ENCODE peak calls at places on chromosome 1, in four cellular contexts. One of them, this sample, is unnamed.

GRCh38 chr1:19327736-19328135 is 15.6 kb downstream of the SLC66A1 start:
- DNase-seq in IMR-90: no peak
- DNase-seq in Karpas-422: no peak
- DNase-seq in mammary epithelial cell: no peak
- DNase-seq in this sample: no peak

GRCh38 chr1:206048582-206048981 is 4.4 kb upstream of the RHEX start:
- DNase-seq in IMR-90: no peak
- DNase-seq in Karpas-422: no peak
- DNase-seq in mammary epithelial cell: no peak
- DNase-seq in this sample: no peak

GRCh38 chr1:8423134-8423701 is 105.3 kb downstream of the SLC45A1 start:
- DNase-seq in IMR-90: no peak
- DNase-seq in Karpas-422: peak
- DNase-seq in mammary epithelial cell: peak
- DNase-seq in this sample: no peak

GRCh38 chr1:220767312-220768126 is 19.2 kb upstream of the MTARC1 start:
- DNase-seq in IMR-90: peak
- DNase-seq in Karpas-422: no peak
- DNase-seq in mammary epithelial cell: no peak
- DNase-seq in this sample: no peak

GRCh38 chr1:208449951-208450350 is 205.8 kb upstream of the PLXNA2 start:
- DNase-seq in IMR-90: no peak
- DNase-seq in Karpas-422: no peak
- DNase-seq in mammary epithelial cell: no peak
- DNase-seq in this sample: no peak

GRCh38 chr1:98177751-98178150 is 256.9 kb upstream of the DPYD start:
- DNase-seq in IMR-90: peak
- DNase-seq in Karpas-422: no peak
- DNase-seq in mammary epithelial cell: no peak
- DNase-seq in this sample: peak

GRCh38 chr1:183126528-183126927 is 59.5 kb upstream of the LAMC2 start:
- DNase-seq in IMR-90: peak
- DNase-seq in Karpas-422: no peak
- DNase-seq in mammary epithelial cell: no peak
- DNase-seq in this sample: peak

GRCh38 chr1:7719468-7720104 is 51.5 kb upstream of the VAMP3 start:
- DNase-seq in IMR-90: no peak
- DNase-seq in Karpas-422: no peak
- DNase-seq in mammary epithelial cell: no peak
- DNase-seq in this sample: no peak

GRCh38 chr1:30354410-30354809 is 369.0 kb downstream of the MATN1 start:
- DNase-seq in IMR-90: no peak
- DNase-seq in Karpas-422: no peak
- DNase-seq in mammary epithelial cell: no peak
- DNase-seq in this sample: no peak

GRCh38 chr1:155540000-155540874 is 22.4 kb downstream of the ASH1L start:
- DNase-seq in IMR-90: no peak
- DNase-seq in Karpas-422: no peak
- DNase-seq in mammary epithelial cell: no peak
- DNase-seq in this sample: no peak

GRCh38 chr1:74858136-74858535 is 125.2 kb downstream of the TYW3 start:
- DNase-seq in IMR-90: no peak
- DNase-seq in Karpas-422: no peak
- DNase-seq in mammary epithelial cell: no peak
- DNase-seq in this sample: peak

GRCh38 chr1:17586172-17586963 is 46.9 kb downstream of the ARHGEF10L start:
- DNase-seq in IMR-90: peak
- DNase-seq in Karpas-422: no peak
- DNase-seq in mammary epithelial cell: peak
- DNase-seq in this sample: peak

GRCh38 chr1:65235867-65236805 is 73.2 kb upstream of the DNAJC6 start:
- DNase-seq in IMR-90: peak
- DNase-seq in Karpas-422: peak
- DNase-seq in mammary epithelial cell: peak
- DNase-seq in this sample: peak

GRCh38 chr1:47551971-47552528 is 114.2 kb downstream of the FOXD2 start:
- DNase-seq in IMR-90: no peak
- DNase-seq in Karpas-422: no peak
- DNase-seq in mammary epithelial cell: no peak
- DNase-seq in this sample: no peak

GRCh38 chr1:201248721-201249559 is 34.4 kb upstream of the PKP1 start:
- DNase-seq in IMR-90: no peak
- DNase-seq in Karpas-422: no peak
- DNase-seq in mammary epithelial cell: no peak
- DNase-seq in this sample: no peak

GRCh38 chr1:154749078-154749760 is 120.9 kb downstream of the KCNN3 start:
- DNase-seq in IMR-90: peak
- DNase-seq in Karpas-422: peak
- DNase-seq in mammary epithelial cell: peak
- DNase-seq in this sample: peak

GRCh38 chr1:168991667-168992475 is 114.6 kb upstream of the ATP1B1 start:
- DNase-seq in IMR-90: no peak
- DNase-seq in Karpas-422: no peak
- DNase-seq in mammary epithelial cell: peak
- DNase-seq in this sample: no peak

GRCh38 chr1:41616563-41616962 is 132.1 kb upstream of the EDN2 start:
- DNase-seq in IMR-90: no peak
- DNase-seq in Karpas-422: no peak
- DNase-seq in mammary epithelial cell: no peak
- DNase-seq in this sample: no peak

GRCh38 chr1:37892151-37893047 is 33.0 kb upstream of the MTF1 start:
- DNase-seq in IMR-90: peak
- DNase-seq in Karpas-422: no peak
- DNase-seq in mammary epithelial cell: no peak
- DNase-seq in this sample: peak

GRCh38 chr1:151036356-151036755 is at the start of gene BNIPL:
- DNase-seq in IMR-90: no peak
- DNase-seq in Karpas-422: no peak
- DNase-seq in mammary epithelial cell: peak
- DNase-seq in this sample: no peak
- H3K27ac ChIP-seq in IMR-90: no peak
- H3K27ac ChIP-seq in Karpas-422: no peak
- H3K27ac ChIP-seq in mammary epithelial cell: no peak
- H3K27ac ChIP-seq in this sample: no peak

DNA sequence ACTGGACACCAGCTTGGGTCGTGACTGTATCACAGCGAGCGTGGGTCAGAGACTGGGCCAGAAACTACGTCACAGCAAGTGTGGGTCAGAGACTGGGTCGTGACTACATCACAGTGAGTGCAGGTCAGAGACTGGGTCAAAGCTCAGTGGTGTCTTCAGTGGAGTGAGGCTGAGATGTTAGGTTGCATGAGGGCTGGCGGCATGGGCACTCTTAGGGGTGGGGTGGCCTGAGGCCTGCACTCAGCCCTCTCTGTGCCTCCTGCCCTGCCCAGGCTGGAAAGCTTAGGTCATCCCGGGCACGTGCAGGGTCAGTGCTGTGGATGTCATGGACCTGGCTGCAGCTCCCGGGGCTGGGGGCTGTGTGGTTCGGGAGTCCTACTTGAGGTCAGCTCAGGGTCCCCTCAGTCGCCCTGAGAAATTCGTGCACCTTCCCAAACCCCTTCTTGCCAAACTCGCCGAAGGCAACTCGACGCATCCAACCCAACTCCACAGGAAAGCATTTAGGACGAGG is 19.0 kb downstream of the CFAP74 start:
- DNase-seq in IMR-90: no peak
- DNase-seq in Karpas-422: no peak
- DNase-seq in mammary epithelial cell: no peak
- DNase-seq in this sample: no peak
- H2AFZ ChIP-seq in IMR-90: no peak
- H2AFZ ChIP-seq in Karpas-422: no peak
- H2AFZ ChIP-seq in mammary epithelial cell: no peak
- H2AFZ ChIP-seq in this sample: no peak

GRCh38 chr1:225887030-225887314 is 2.0 kb downstream of the LEFTY1 start:
- DNase-seq in IMR-90: no peak
- DNase-seq in Karpas-422: no peak
- DNase-seq in mammary epithelial cell: no peak
- DNase-seq in this sample: no peak
- H3K9ac ChIP-seq in IMR-90: no peak
- H3K9ac ChIP-seq in Karpas-422: no peak
- H3K9ac ChIP-seq in mammary epithelial cell: no peak
- H3K9ac ChIP-seq in this sample: no peak

GRCh38 chr1:111511362-111511761 is 7.9 kb upstream of the ADORA3 start:
- DNase-seq in IMR-90: no peak
- DNase-seq in Karpas-422: no peak
- DNase-seq in mammary epithelial cell: no peak
- DNase-seq in this sample: no peak

GRCh38 chr1:111506561-111506960 is 3.1 kb upstream of the ADORA3 start:
- DNase-seq in IMR-90: no peak
- DNase-seq in Karpas-422: peak
- DNase-seq in mammary epithelial cell: no peak
- DNase-seq in this sample: no peak

GRCh38 chr1:111512132-111512874 is 8.9 kb upstream of the ADORA3 start:
- DNase-seq in IMR-90: no peak
- DNase-seq in Karpas-422: no peak
- DNase-seq in mammary epithelial cell: no peak
- DNase-seq in this sample: no peak

GRCh38 chr1:111507411-111508201 is 4.2 kb upstream of the ADORA3 start:
- DNase-seq in IMR-90: peak
- DNase-seq in Karpas-422: peak
- DNase-seq in mammary epithelial cell: peak
- DNase-seq in this sample: peak

DNA sequence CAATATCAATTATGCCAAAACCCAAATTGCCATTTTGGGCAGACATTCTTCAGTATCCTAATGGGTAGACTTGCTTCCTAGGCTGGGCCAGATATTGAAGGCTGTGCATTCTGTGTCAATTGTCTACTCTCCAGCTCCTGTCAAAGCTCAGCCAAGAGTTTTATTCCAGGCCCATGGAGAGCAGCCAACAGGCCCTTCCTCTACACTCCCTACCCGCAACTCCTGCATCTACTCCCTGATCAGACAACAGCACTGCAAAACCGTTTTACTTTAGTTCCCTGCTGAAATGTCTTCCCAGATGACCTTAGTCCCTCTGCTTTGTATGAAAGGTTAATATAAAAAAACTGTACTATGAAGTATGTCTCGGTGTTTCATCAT is 6.6 kb upstream of the ADORA3 start:
- DNase-seq in IMR-90: no peak
- DNase-seq in Karpas-422: no peak
- DNase-seq in mammary epithelial cell: no peak
- DNase-seq in this sample: no peak
- H3K27ac ChIP-seq in IMR-90: no peak
- H3K27ac ChIP-seq in Karpas-422: no peak
- H3K27ac ChIP-seq in mammary epithelial cell: no peak
- H3K27ac ChIP-seq in this sample: no peak

DNA sequence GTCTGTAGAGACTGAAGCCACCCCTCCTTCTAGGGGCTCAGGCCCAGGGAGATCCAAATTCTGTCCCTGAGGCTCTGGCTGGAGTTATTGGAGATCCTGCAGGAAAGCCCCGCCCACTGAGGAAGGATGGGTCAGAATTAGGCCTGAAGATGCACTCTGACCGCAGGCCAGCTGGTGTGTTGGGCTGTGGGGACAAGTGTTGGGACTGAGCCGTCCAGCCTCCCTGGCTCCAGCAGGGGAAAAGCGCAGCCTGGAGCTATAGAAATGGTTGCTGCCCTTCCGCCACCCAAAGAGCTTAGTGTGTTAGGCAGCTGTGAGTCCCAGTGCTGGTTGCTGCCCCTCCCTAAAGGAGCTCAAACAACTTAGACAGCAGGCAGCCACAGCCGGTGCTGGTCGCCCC is 33.0 kb upstream of the PRRX1 start:
- DNase-seq in IMR-90: no peak
- DNase-seq in Karpas-422: no peak
- DNase-seq in mammary epithelial cell: no peak
- DNase-seq in this sample: no peak
- H2AFZ ChIP-seq in IMR-90: no peak
- H2AFZ ChIP-seq in Karpas-422: no peak
- H2AFZ ChIP-seq in mammary epithelial cell: no peak
- H2AFZ ChIP-seq in this sample: no peak

DNA sequence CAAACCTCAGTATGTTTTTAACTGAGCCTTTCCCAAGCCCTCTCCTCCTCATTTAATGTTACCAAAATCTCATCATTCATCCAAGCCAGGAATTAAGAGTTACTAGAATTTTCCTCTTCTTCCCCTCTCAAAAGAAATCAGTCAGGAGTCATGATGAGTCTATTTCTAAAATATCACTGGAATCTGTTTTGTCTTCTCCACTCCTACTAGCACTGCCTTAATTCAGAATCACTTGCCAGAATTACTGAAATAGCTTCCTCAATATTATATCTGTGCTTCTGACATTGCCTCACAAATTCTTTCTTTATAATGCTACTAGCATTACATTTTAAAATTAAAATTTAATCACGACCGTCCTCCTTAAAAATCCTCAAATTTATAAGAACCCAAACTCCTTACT is 106.1 kb downstream of the PTGER3 start:
- DNase-seq in IMR-90: no peak
- DNase-seq in Karpas-422: no peak
- DNase-seq in mammary epithelial cell: no peak
- DNase-seq in this sample: no peak
- H3K9ac ChIP-seq in IMR-90: no peak
- H3K9ac ChIP-seq in Karpas-422: no peak
- H3K9ac ChIP-seq in mammary epithelial cell: no peak
- H3K9ac ChIP-seq in this sample: no peak

GRCh38 chr1:40153073-40153770 is 8.0 kb upstream of the RLF start:
- DNase-seq in IMR-90: peak
- DNase-seq in Karpas-422: peak
- DNase-seq in mammary epithelial cell: peak
- DNase-seq in this sample: peak

GRCh38 chr1:40160806-40161124 is 422 bp upstream of the RLF start:
- DNase-seq in IMR-90: no peak
- DNase-seq in Karpas-422: no peak
- DNase-seq in mammary epithelial cell: no peak
- DNase-seq in this sample: no peak

GRCh38 chr1:40151457-40152079 is 9.6 kb upstream of the RLF start:
- DNase-seq in IMR-90: no peak
- DNase-seq in Karpas-422: no peak
- DNase-seq in mammary epithelial cell: no peak
- DNase-seq in this sample: no peak

GRCh38 chr1:40161125-40161887 is at the start of gene RLF:
- DNase-seq in IMR-90: peak
- DNase-seq in Karpas-422: peak
- DNase-seq in mammary epithelial cell: peak
- DNase-seq in this sample: peak

DNA sequence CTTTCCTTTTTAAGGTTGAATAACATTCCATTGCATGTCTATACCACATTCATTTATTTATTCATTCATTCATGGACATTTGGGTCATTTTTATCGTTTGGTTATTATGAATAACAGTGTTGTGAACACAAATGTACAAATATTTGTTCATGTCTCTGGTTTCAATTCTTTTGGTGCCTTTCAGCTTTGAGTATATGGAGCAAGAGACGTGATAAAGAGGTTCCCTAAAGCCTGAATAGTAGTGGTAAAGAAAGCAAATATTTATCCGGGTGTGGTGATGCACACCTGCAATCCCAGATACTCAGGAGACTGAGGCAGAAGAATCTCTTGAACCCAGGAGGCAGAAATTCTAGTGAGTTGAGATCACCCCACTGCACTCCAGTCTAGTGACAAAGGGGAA is 5.3 kb upstream of the RLF start:
- DNase-seq in IMR-90: no peak
- DNase-seq in Karpas-422: no peak
- DNase-seq in mammary epithelial cell: no peak
- DNase-seq in this sample: no peak
- H3K27ac ChIP-seq in IMR-90: no peak
- H3K27ac ChIP-seq in Karpas-422: peak
- H3K27ac ChIP-seq in mammary epithelial cell: no peak
- H3K27ac ChIP-seq in this sample: no peak